ENCODE peak calls at places on chromosomes 2 and 18, in ten cellular contexts. J is H9; V is Calu3; P is A549; X is GM20000; M is pancreas; S is foreskin fibroblast; T is activated CD8-positive, alpha-beta T cell treated with anti-CD3 and anti-CD28 coated beads for 36 hours; Q is lower leg skin; H is GM12864. W is an unnamed sample.

GRCh38 chr18:63619661-63620060 is 24.4 kb downstream of the SERPINB4 start:
- DNase-seq in M (no peak), H (no peak), T (no peak), J (no peak), X (no peak), P (no peak), Q (no peak), S (no peak), V (no peak), W (no peak)

GRCh38 chr18:55794288-55795052 is 206.5 kb upstream of the TCF4 start:
- DNase-seq in J (no peak), H (no peak), Q (no peak), X (no peak), M (no peak), S (peak), P (no peak), T (no peak), V (no peak), W (no peak)

GRCh38 chr2:26618611-26619010 is 22.6 kb downstream of the CIB4 start:
- DNase-seq in T (no peak), X (no peak), M (no peak), Q (no peak), P (no peak), V (no peak), J (peak), S (no peak), H (no peak), W (no peak)

GRCh38 chr2:12434609-12435008 is 282.1 kb upstream of the TRIB2 start:
- DNase-seq in T (no peak), V (no peak), S (no peak), P (no peak), H (no peak), Q (no peak), J (no peak), M (no peak), X (no peak), W (no peak)

GRCh38 chr2:81206216-81206615 is 901.7 kb upstream of the LRRTM1 start:
- DNase-seq in Q (no peak), X (no peak), T (no peak), J (peak), S (no peak), V (no peak), P (no peak), H (no peak), M (no peak), W (no peak)

GRCh38 chr18:34709631-34710429 is at the start of gene DTNA:
- DNase-seq in M (no peak), Q (peak), J (no peak), S (peak), X (no peak), P (no peak), H (no peak), V (peak), T (no peak), W (peak)

GRCh38 chr2:80655265-80655664 is 350.7 kb upstream of the LRRTM1 start:
- DNase-seq in S (no peak), T (no peak), P (no peak), M (no peak), V (no peak), H (no peak), X (no peak), J (no peak), Q (no peak), W (no peak)

GRCh38 chr2:28993211-28993960 is 12.3 kb downstream of the TOGARAM2 start:
- DNase-seq in P (no peak), J (no peak), S (no peak), T (no peak), X (no peak), H (no peak), Q (no peak), M (peak), V (peak), W (no peak)

GRCh38 chr2:54122939-54123338 is 7.5 kb downstream of the ACYP2 start:
- DNase-seq in M (no peak), P (peak), X (no peak), H (no peak), J (no peak), Q (no peak), V (peak), S (peak), T (no peak), W (peak)

GRCh38 chr2:233811087-233811486 is 33.0 kb downstream of the MROH2A start:
- DNase-seq in H (no peak), M (no peak), Q (no peak), V (no peak), T (no peak), S (no peak), J (no peak), X (no peak), P (no peak), W (no peak)

GRCh38 chr2:43890855-43891254 is 52.1 kb downstream of the ABCG8 start:
- DNase-seq in X (no peak), T (no peak), S (no peak), P (no peak), V (no peak), M (no peak), H (no peak), J (no peak), Q (no peak), W (no peak)

GRCh38 chr18:46070683-46071614 is 1.1 kb downstream of the PSTPIP2 start:
- DNase-seq in S (no peak), J (no peak), M (no peak), Q (no peak), P (no peak), H (no peak), X (peak), V (no peak), T (peak), W (no peak)

GRCh38 chr2:190413421-190413820 is 5.3 kb downstream of the MFSD6 start:
- DNase-seq in V (no peak), S (no peak), T (no peak), M (no peak), X (no peak), Q (peak), J (no peak), P (no peak), H (no peak), W (no peak)

GRCh38 chr2:98524168-98524567 is 79.5 kb downstream of the INPP4A start:
- DNase-seq in Q (no peak), X (no peak), V (no peak), P (no peak), J (no peak), M (no peak), H (no peak), S (no peak), T (no peak), W (no peak)

GRCh38 chr2:10549621-10550020 is 101.5 kb upstream of the ODC1 start:
- DNase-seq in V (no peak), S (no peak), P (no peak), J (no peak), H (no peak), T (no peak), M (no peak), X (no peak), Q (no peak), W (no peak)

GRCh38 chr2:85864654-85865053 is 24.1 kb downstream of the ST3GAL5 start:
- DNase-seq in H (no peak), M (no peak), X (no peak), T (no peak), Q (no peak), J (no peak), V (no peak), S (no peak), P (no peak), W (no peak)

GRCh38 chr2:59882822-59883221 is 670.6 kb downstream of the BCL11A start:
- DNase-seq in P (no peak), H (no peak), T (no peak), S (no peak), V (no peak), Q (no peak), M (peak), X (no peak), J (no peak), W (no peak)

GRCh38 chr2:227717687-227718567 is at the start of gene SLC19A3:
- DNase-seq in X (no peak), Q (peak), H (no peak), M (peak), J (peak), T (peak), S (peak), V (peak), P (peak), W (no peak)

GRCh38 chr18:49001587-49001986 is 50.8 kb upstream of the SMAD7 start:
- DNase-seq in X (no peak), M (no peak), T (no peak), P (no peak), J (no peak), Q (no peak), S (no peak), V (no peak), H (no peak), W (no peak)

GRCh38 chr2:120423167-120423943 is 77.4 kb downstream of the INHBB start:
- DNase-seq in P (no peak), Q (no peak), T (no peak), H (no peak), J (peak), X (no peak), M (no peak), S (no peak), V (no peak), W (no peak)

GRCh38 chr2:168192839-168193616 is 54.4 kb downstream of the STK39 start:
- DNase-seq in V (peak), Q (no peak), S (no peak), X (no peak), T (peak), J (no peak), P (no peak), M (no peak), H (no peak), W (no peak)

GRCh38 chr2:2763351-2763997 is 432.4 kb upstream of the MYT1L start:
- DNase-seq in M (no peak), H (no peak), V (no peak), X (no peak), Q (no peak), J (no peak), S (no peak), T (no peak), P (no peak), W (no peak)

GRCh38 chr2:29443627-29444026 is 328.4 kb downstream of the CLIP4 start:
- DNase-seq in H (no peak), V (no peak), J (no peak), X (no peak), S (no peak), Q (no peak), T (no peak), P (no peak), M (no peak), W (peak)

GRCh38 chr2:127355407-127356008 is 32.3 kb downstream of the MAP3K2 start:
- DNase-seq in Q (no peak), H (no peak), J (no peak), V (peak), M (no peak), S (no peak), T (peak), X (peak), P (no peak), W (peak)

GRCh38 chr2:19878268-19879046 is 23.3 kb downstream of the TTC32 start:
- DNase-seq in Q (no peak), X (no peak), M (no peak), H (no peak), V (no peak), J (no peak), P (no peak), T (no peak), S (no peak), W (no peak)

DNA sequence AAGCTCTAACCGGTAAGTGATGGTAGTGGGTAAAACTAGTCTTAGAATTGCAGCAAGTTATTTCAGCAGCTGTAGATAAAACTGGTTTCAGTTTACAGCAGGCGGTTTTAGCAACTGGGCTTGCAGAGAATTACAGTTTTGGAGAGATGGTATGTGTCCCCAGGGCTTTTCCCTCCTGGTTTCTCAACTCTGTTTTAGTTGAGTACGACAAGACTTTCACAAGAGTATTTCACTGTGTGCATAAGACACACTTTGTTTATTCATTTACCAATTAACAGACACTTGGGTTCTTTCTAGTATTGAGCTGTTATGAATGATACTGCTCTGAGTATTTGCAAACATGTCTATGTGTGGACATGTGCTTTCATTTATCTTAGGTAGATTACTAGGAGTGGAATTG is 65.6 kb upstream of the RFX8 start:
- DNase-seq in P (no peak), S (peak), M (no peak), T (no peak), H (no peak), J (no peak), Q (no peak), V (peak), X (no peak), W (peak)
- TF ChIP-seq CTCF in P (no peak), S (no peak), M (no peak), T (no peak), H (no peak), J (no peak), Q (no peak), V (no peak), X (no peak), W (no peak)

DNA sequence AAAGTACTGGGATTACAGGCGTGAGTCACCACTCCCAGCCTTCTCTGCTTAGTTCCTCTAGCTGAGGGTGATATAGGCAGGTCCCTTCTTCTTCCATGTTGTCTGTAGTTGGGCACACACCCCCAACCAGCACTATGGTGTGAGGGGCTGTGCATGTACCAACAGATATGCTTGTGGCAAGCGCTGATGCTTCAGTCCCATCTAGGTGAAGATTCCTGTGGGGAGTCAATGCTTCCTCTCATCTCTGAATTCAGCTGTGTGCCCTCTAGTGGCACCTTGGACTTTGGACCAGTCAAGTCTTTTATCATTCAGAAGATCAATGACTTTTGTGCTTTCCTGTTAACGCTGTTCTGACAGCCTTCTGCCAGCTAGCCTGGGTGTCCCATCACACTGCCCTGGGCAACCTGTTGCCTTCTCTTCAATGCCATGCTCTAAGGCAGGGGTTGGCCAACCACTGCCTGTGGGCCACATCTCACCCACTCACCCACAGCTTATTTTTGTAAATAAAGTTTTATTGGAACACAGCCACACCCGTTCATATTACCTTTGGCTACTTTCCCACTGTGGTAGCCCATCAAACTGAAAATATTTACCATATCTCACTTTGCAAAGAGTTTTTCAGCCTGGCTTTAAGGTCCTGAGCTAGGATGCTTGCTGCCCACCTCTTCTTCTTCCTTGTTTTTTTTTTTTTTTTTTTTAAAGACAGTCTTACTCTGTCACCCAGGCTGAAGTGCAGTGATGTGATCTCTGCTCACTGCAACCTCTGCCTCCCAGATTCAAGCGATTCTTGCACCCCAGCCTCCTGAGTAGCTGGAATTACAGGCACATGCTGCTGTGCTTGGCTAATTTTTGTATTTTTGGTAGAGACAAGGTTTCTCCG is 51.0 kb downstream of the NPAS2 start:
- DNase-seq in V (no peak), J (peak), S (no peak), H (no peak), Q (no peak), M (no peak), P (no peak), X (no peak), T (no peak), W (no peak)
- TF ChIP-seq CTCF in V (no peak), J (peak), S (peak), H (peak), Q (no peak), M (no peak), P (peak), X (no peak), T (peak), W (peak)

DNA sequence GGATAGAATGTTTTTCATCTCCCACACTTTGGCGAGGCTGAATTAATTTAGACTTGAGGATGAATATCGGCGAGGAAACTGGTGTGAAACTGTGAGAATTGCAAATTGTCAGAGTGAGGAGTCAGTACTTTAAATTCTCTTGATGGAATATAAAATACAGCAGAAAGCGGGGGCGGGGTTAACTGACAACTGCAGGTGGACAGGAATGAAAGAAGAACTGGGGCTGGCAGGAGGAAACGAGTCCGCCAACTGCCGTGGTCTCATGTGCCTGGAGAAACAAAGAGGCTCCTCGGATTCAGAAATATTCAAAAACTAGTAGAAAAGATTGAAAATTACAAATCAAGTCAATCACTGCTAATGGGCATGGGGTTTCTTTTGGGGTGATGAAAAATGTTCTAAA is 44.3 kb downstream of the MOGAT1 start:
- DNase-seq in H (no peak), V (no peak), J (no peak), X (peak), M (no peak), P (no peak), Q (no peak), T (peak), S (no peak), W (no peak)
- TF ChIP-seq CTCF in H (no peak), V (no peak), J (no peak), X (no peak), M (no peak), P (no peak), Q (no peak), T (no peak), S (no peak), W (no peak)

GRCh38 chr2:205716126-205716525 is 33.8 kb downstream of the NRP2 start:
- DNase-seq in S (no peak), P (peak), M (no peak), Q (no peak), V (no peak), X (no peak), J (peak), H (no peak), T (peak), W (no peak)
- TF ChIP-seq CTCF in S (no peak), P (peak), M (no peak), Q (no peak), V (no peak), X (no peak), J (peak), H (no peak), T (no peak), W (peak)